ENCODE peak calls at places on chromosomes 11 and 22, in eight cellular contexts. I is nephron progenitor cell, W is LoVo, A is lower lobe of right lung, H is ovary, K is mesenchymal stem cell, T is activated T-cell treated with anti-CD3 and anti-CD28 coated beads for 1 hour, M is left cardiac atrium. F is an unnamed sample.

GRCh38 chr11:8384199-8384821 is 120.6 kb upstream of the LMO1 start:
- DNase-seq in I (peak), W (no peak), A (peak), H (peak), K (peak), T (no peak), M (no peak), F (peak)

GRCh38 chr22:32476286-32476685 is 1.7 kb downstream of the FBXO7 start:
- DNase-seq in I (no peak), W (no peak), A (no peak), H (no peak), K (peak), T (no peak), M (no peak), F (no peak)

GRCh38 chr11:132217856-132218255 is 847.4 kb downstream of the NTM start:
- DNase-seq in I (no peak), W (no peak), A (no peak), H (no peak), K (no peak), T (no peak), M (peak), F (no peak)

GRCh38 chr22:43128928-43129424 is 14.2 kb downstream of the MCAT start:
- DNase-seq in I (no peak), W (no peak), A (no peak), H (no peak), K (no peak), T (no peak), M (no peak), F (no peak)

GRCh38 chr22:44913198-44913983 is 96.4 kb downstream of the PHF21B start:
- DNase-seq in I (no peak), W (no peak), A (peak), H (peak), K (no peak), T (no peak), M (no peak), F (no peak)

GRCh38 chr22:29031236-29031982 is 30.2 kb downstream of the C22orf31 start:
- DNase-seq in I (peak), W (peak), A (peak), H (peak), K (peak), T (no peak), M (peak), F (no peak)

GRCh38 chr22:46776876-46777608 is 14.6 kb downstream of the TBC1D22A start:
- DNase-seq in I (no peak), W (no peak), A (no peak), H (no peak), K (no peak), T (no peak), M (no peak), F (no peak)

GRCh38 chr22:35349704-35350538 is 31.0 kb upstream of the HMOX1 start:
- DNase-seq in I (peak), W (no peak), A (no peak), H (peak), K (no peak), T (no peak), M (no peak), F (no peak)

GRCh38 chr22:42863349-42863911 is 6.4 kb upstream of the ARFGAP3 start:
- DNase-seq in I (no peak), W (peak), A (no peak), H (no peak), K (peak), T (no peak), M (no peak), F (no peak)

GRCh38 chr11:122697636-122698167 is 42.2 kb downstream of the UBASH3B start:
- DNase-seq in I (no peak), W (no peak), A (no peak), H (no peak), K (peak), T (peak), M (no peak), F (no peak)

GRCh38 chr22:39150848-39151215 is 1.6 kb downstream of the CBX7 start:
- DNase-seq in I (no peak), W (no peak), A (no peak), H (no peak), K (no peak), T (no peak), M (no peak), F (no peak)

GRCh38 chr22:32476804-32477203 is 2.2 kb downstream of the FBXO7 start:
- DNase-seq in I (no peak), W (no peak), A (no peak), H (no peak), K (no peak), T (no peak), M (no peak), F (no peak)

GRCh38 chr11:2777871-2778629 is 78.3 kb upstream of the KCNQ1OT1 start:
- DNase-seq in I (no peak), W (no peak), A (peak), H (peak), K (no peak), T (no peak), M (peak), F (no peak)

GRCh38 chr11:11349870-11350325 is 3.2 kb downstream of the CSNK2A3 start:
- DNase-seq in I (no peak), W (peak), A (no peak), H (peak), K (peak), T (no peak), M (peak), F (no peak)

GRCh38 chr22:21632237-21632895 is at the start of gene CCDC116:
- DNase-seq in I (peak), W (no peak), A (peak), H (no peak), K (no peak), T (peak), M (no peak), F (no peak)

GRCh38 chr11:48172818-48173609 is 43.6 kb upstream of the OR4B1 start:
- DNase-seq in I (peak), W (peak), A (peak), H (peak), K (peak), T (peak), M (peak), F (peak)

GRCh38 chr11:118938491-118939411 is 13.0 kb upstream of the BCL9L start:
- DNase-seq in I (no peak), W (peak), A (peak), H (no peak), K (peak), T (no peak), M (no peak), F (no peak)

GRCh38 chr22:49023161-49023878 is 804.4 kb downstream of the BRD1 start:
- DNase-seq in I (no peak), W (no peak), A (peak), H (peak), K (no peak), T (no peak), M (peak), F (no peak)

GRCh38 chr11:46369458-46370152 is 11.9 kb upstream of the MDK start:
- DNase-seq in I (peak), W (peak), A (no peak), H (peak), K (peak), T (no peak), M (peak), F (no peak)

GRCh38 chr11:66530927-66531722 is 14.7 kb downstream of the ZDHHC24 start:
- DNase-seq in I (no peak), W (no peak), A (no peak), H (no peak), K (no peak), T (no peak), M (no peak), F (no peak)

GRCh38 chr22:29964777-29965176 is 81.8 kb downstream of the MTMR3 start:
- DNase-seq in I (no peak), W (no peak), A (no peak), H (no peak), K (no peak), T (no peak), M (no peak), F (no peak)

GRCh38 chr11:5851002-5851401 is 6.5 kb downstream of the OR52E8 start:
- DNase-seq in I (no peak), W (no peak), A (no peak), H (no peak), K (no peak), T (no peak), M (no peak), F (no peak)